ENCODE peak calls at places on chromosomes 5 and 9, in four cellular contexts. One of them, this sample, is unnamed.

GRCh38 chr5:170632985-170633234 is 129.1 kb downstream of the KCNIP1 start:
- DNase-seq in astrocyte of the cerebellum: no peak
- DNase-seq in glutamatergic neuron: peak
- DNase-seq in DND-41: peak
- DNase-seq in this sample: no peak

GRCh38 chr9:110048976-110049698 is 158.8 kb downstream of the C9orf152 start:
- DNase-seq in glutamatergic neuron: peak
- DNase-seq in astrocyte of the cerebellum: no peak
- DNase-seq in DND-41: peak
- DNase-seq in this sample: no peak

GRCh38 chr9:95515272-95516113 is 1.3 kb downstream of the PTCH1 start:
- DNase-seq in DND-41: no peak
- DNase-seq in astrocyte of the cerebellum: no peak
- DNase-seq in glutamatergic neuron: peak
- DNase-seq in this sample: no peak

GRCh38 chr9:117938086-117938485 is 233.9 kb downstream of the TLR4 start:
- DNase-seq in DND-41: no peak
- DNase-seq in astrocyte of the cerebellum: no peak
- DNase-seq in glutamatergic neuron: peak
- DNase-seq in this sample: no peak

GRCh38 chr9:131013771-131014676 is 5.0 kb downstream of the LAMC3 start:
- DNase-seq in glutamatergic neuron: no peak
- DNase-seq in DND-41: no peak
- DNase-seq in astrocyte of the cerebellum: no peak
- DNase-seq in this sample: peak

GRCh38 chr5:41413067-41413466 is 97.3 kb downstream of the PLCXD3 start:
- DNase-seq in DND-41: no peak
- DNase-seq in astrocyte of the cerebellum: no peak
- DNase-seq in glutamatergic neuron: no peak
- DNase-seq in this sample: no peak

GRCh38 chr5:32413466-32414263 is 30.9 kb downstream of the ZFR start:
- DNase-seq in DND-41: no peak
- DNase-seq in glutamatergic neuron: no peak
- DNase-seq in astrocyte of the cerebellum: no peak
- DNase-seq in this sample: no peak

GRCh38 chr9:99582768-99583167 is 238.9 kb upstream of the NR4A3 start:
- DNase-seq in glutamatergic neuron: no peak
- DNase-seq in astrocyte of the cerebellum: no peak
- DNase-seq in DND-41: no peak
- DNase-seq in this sample: no peak

GRCh38 chr5:111172504-111172903 is 51.7 kb upstream of the CAMK4 start:
- DNase-seq in astrocyte of the cerebellum: no peak
- DNase-seq in DND-41: peak
- DNase-seq in glutamatergic neuron: no peak
- DNase-seq in this sample: no peak

GRCh38 chr9:36878161-36878560 is 155.9 kb downstream of the PAX5 start:
- DNase-seq in astrocyte of the cerebellum: no peak
- DNase-seq in DND-41: no peak
- DNase-seq in glutamatergic neuron: no peak
- DNase-seq in this sample: no peak

GRCh38 chr5:1227669-1228068 is 2.5 kb downstream of the SLC6A18 start:
- DNase-seq in glutamatergic neuron: no peak
- DNase-seq in astrocyte of the cerebellum: no peak
- DNase-seq in DND-41: no peak
- DNase-seq in this sample: no peak

GRCh38 chr5:57653636-57654290 is 171.2 kb upstream of the ACTBL2 start:
- DNase-seq in DND-41: no peak
- DNase-seq in glutamatergic neuron: no peak
- DNase-seq in astrocyte of the cerebellum: no peak
- DNase-seq in this sample: no peak

GRCh38 chr9:85528142-85528541 is 213.6 kb downstream of the AGTPBP1 start:
- DNase-seq in astrocyte of the cerebellum: no peak
- DNase-seq in DND-41: no peak
- DNase-seq in glutamatergic neuron: no peak
- DNase-seq in this sample: no peak

GRCh38 chr9:95433096-95433852 is 83.5 kb downstream of the PTCH1 start:
- DNase-seq in DND-41: no peak
- DNase-seq in glutamatergic neuron: no peak
- DNase-seq in astrocyte of the cerebellum: no peak
- DNase-seq in this sample: no peak

GRCh38 chr9:8760000-8760767 is 960.6 kb upstream of the DMAC1 start:
- DNase-seq in DND-41: no peak
- DNase-seq in glutamatergic neuron: peak
- DNase-seq in astrocyte of the cerebellum: no peak
- DNase-seq in this sample: no peak

GRCh38 chr9:72557549-72557948 is 36.1 kb downstream of the TMC1 start:
- DNase-seq in glutamatergic neuron: no peak
- DNase-seq in astrocyte of the cerebellum: no peak
- DNase-seq in DND-41: no peak
- DNase-seq in this sample: peak

GRCh38 chr5:120923026-120923425 is 458.9 kb downstream of the PRR16 start:
- DNase-seq in glutamatergic neuron: no peak
- DNase-seq in DND-41: no peak
- DNase-seq in astrocyte of the cerebellum: no peak
- DNase-seq in this sample: no peak

GRCh38 chr5:170880084-170880483 is 18.3 kb downstream of the RANBP17 start:
- DNase-seq in DND-41: no peak
- DNase-seq in glutamatergic neuron: no peak
- DNase-seq in astrocyte of the cerebellum: no peak
- DNase-seq in this sample: no peak

GRCh38 chr5:151150484-151151262 is 6.9 kb downstream of the ANXA6 start:
- DNase-seq in DND-41: peak
- DNase-seq in astrocyte of the cerebellum: peak
- DNase-seq in glutamatergic neuron: no peak
- DNase-seq in this sample: peak

GRCh38 chr5:79237735-79238560 is 2.0 kb downstream of the JMY start:
- DNase-seq in glutamatergic neuron: no peak
- DNase-seq in astrocyte of the cerebellum: no peak
- DNase-seq in DND-41: no peak
- DNase-seq in this sample: no peak

GRCh38 chr9:112784020-112784788 is 33.6 kb downstream of the SNX30 start:
- DNase-seq in glutamatergic neuron: no peak
- DNase-seq in astrocyte of the cerebellum: no peak
- DNase-seq in DND-41: no peak
- DNase-seq in this sample: no peak

GRCh38 chr5:88388476-88389170 is 120.0 kb upstream of the TMEM161B start:
- DNase-seq in astrocyte of the cerebellum: no peak
- DNase-seq in DND-41: no peak
- DNase-seq in glutamatergic neuron: peak
- DNase-seq in this sample: no peak

GRCh38 chr9:76571288-76572204 is 112.6 kb downstream of the GCNT1 start:
- DNase-seq in glutamatergic neuron: no peak
- DNase-seq in DND-41: no peak
- DNase-seq in astrocyte of the cerebellum: no peak
- DNase-seq in this sample: no peak

GRCh38 chr9:121278535-121279169 is 10.7 kb downstream of the GSN start:
- DNase-seq in glutamatergic neuron: no peak
- DNase-seq in DND-41: peak
- DNase-seq in astrocyte of the cerebellum: peak
- DNase-seq in this sample: peak

GRCh38 chr9:123435471-123435870 is 79.5 kb downstream of the CRB2 start:
- DNase-seq in glutamatergic neuron: no peak
- DNase-seq in astrocyte of the cerebellum: no peak
- DNase-seq in DND-41: no peak
- DNase-seq in this sample: no peak

GRCh38 chr9:123437201-123437600 is 81.2 kb downstream of the CRB2 start:
- DNase-seq in glutamatergic neuron: no peak
- DNase-seq in DND-41: no peak
- DNase-seq in astrocyte of the cerebellum: no peak
- DNase-seq in this sample: no peak

GRCh38 chr9:123432331-123433236 is 76.6 kb downstream of the CRB2 start:
- DNase-seq in DND-41: no peak
- DNase-seq in glutamatergic neuron: no peak
- DNase-seq in astrocyte of the cerebellum: no peak
- DNase-seq in this sample: no peak

GRCh38 chr9:123431581-123431980 is 75.6 kb downstream of the CRB2 start:
- DNase-seq in glutamatergic neuron: no peak
- DNase-seq in DND-41: no peak
- DNase-seq in astrocyte of the cerebellum: no peak
- DNase-seq in this sample: no peak

GRCh38 chr9:123434619-123435240 is 78.7 kb downstream of the CRB2 start:
- DNase-seq in astrocyte of the cerebellum: no peak
- DNase-seq in DND-41: no peak
- DNase-seq in glutamatergic neuron: peak
- DNase-seq in this sample: no peak
- TF ChIP-seq CTCF in astrocyte of the cerebellum: peak
- TF ChIP-seq CTCF in DND-41: no peak
- TF ChIP-seq CTCF in glutamatergic neuron: peak
- TF ChIP-seq CTCF in this sample: no peak

DNA sequence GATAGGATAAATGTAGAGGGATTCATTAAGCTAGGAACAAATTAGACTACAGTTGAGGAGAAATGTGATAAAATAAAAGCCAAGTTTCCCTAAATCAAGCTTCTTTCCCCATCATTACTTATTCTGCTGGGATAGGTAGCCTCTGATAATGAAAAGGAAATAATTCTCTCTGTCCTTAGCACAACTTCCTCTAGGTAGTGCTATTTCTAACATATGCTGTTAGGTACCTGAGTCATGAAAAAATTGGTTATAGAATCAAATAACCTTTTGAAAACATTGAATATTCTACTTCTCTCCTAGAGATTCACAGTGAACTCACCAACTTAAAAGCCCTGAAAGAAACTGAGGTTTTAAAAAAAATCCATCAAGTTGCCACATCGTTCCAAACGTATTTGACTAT is 1793.1 kb downstream of the EFNA5 start:
- DNase-seq in astrocyte of the cerebellum: no peak
- DNase-seq in DND-41: no peak
- DNase-seq in glutamatergic neuron: no peak
- DNase-seq in this sample: no peak
- TF ChIP-seq CTCF in astrocyte of the cerebellum: no peak
- TF ChIP-seq CTCF in DND-41: no peak
- TF ChIP-seq CTCF in glutamatergic neuron: no peak
- TF ChIP-seq CTCF in this sample: no peak

GRCh38 chr9:136807281-136808074 is at the start of gene RABL6:
- DNase-seq in glutamatergic neuron: peak
- DNase-seq in DND-41: peak
- DNase-seq in astrocyte of the cerebellum: no peak
- DNase-seq in this sample: peak

GRCh38 chr9:136808781-136809158 is 1.0 kb downstream of the RABL6 start:
- DNase-seq in astrocyte of the cerebellum: no peak
- DNase-seq in glutamatergic neuron: no peak
- DNase-seq in DND-41: no peak
- DNase-seq in this sample: no peak

GRCh38 chr9:136806631-136807201 is 1.0 kb upstream of the RABL6 start:
- DNase-seq in astrocyte of the cerebellum: no peak
- DNase-seq in glutamatergic neuron: no peak
- DNase-seq in DND-41: no peak
- DNase-seq in this sample: no peak

GRCh38 chr9:136806067-136806466 is 1.7 kb upstream of the RABL6 start:
- DNase-seq in DND-41: no peak
- DNase-seq in astrocyte of the cerebellum: no peak
- DNase-seq in glutamatergic neuron: no peak
- DNase-seq in this sample: no peak

DNA sequence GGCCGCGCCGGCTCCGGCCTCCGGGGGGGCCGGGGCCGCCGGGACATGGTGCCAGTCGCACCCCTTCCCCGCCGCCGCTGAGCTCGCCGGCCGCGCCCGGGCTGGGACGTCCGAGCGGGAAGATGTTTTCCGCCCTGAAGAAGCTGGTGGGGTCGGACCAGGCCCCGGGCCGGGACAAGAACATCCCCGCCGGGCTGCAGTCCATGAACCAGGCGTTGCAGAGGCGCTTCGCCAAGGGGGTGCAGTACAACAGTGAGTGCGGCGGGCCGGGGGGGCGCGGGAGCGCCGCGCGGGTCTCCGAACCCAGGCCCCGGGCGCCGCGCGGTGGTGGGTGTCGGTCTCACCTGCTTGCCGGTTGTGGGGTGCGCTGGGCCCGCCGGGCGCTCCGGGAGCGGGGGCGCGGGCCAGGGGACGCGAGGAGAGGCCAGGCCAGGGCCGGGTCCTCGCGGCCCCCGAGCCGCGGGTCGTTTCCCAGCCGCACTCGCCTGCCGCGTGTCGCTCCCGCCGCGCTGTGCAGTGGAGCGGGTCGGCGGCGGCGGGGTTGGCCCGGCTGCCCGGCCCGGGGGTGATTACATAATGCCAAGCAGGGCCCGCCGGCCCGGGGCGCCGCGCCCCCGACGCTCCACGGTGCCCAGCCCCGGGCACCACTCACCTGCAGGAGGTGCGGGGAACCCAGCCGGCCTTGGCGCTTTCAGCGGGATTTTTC is 480 bp downstream of the RABL6 start:
- DNase-seq in glutamatergic neuron: no peak
- DNase-seq in astrocyte of the cerebellum: no peak
- DNase-seq in DND-41: peak
- DNase-seq in this sample: no peak
- TF ChIP-seq CTCF in glutamatergic neuron: no peak
- TF ChIP-seq CTCF in astrocyte of the cerebellum: no peak
- TF ChIP-seq CTCF in DND-41: peak
- TF ChIP-seq CTCF in this sample: no peak

GRCh38 chr5:83724001-83724400 is 3.3 kb upstream of the HAPLN1 start:
- DNase-seq in glutamatergic neuron: no peak
- DNase-seq in DND-41: no peak
- DNase-seq in astrocyte of the cerebellum: no peak
- DNase-seq in this sample: no peak

GRCh38 chr5:83718936-83719495 is 1.6 kb downstream of the HAPLN1 start:
- DNase-seq in glutamatergic neuron: no peak
- DNase-seq in DND-41: no peak
- DNase-seq in astrocyte of the cerebellum: no peak
- DNase-seq in this sample: no peak

GRCh38 chr5:83720805-83721431 is at the start of gene HAPLN1:
- DNase-seq in DND-41: no peak
- DNase-seq in astrocyte of the cerebellum: peak
- DNase-seq in glutamatergic neuron: no peak
- DNase-seq in this sample: no peak

GRCh38 chr5:83724915-83725314 is 4.3 kb upstream of the HAPLN1 start:
- DNase-seq in DND-41: no peak
- DNase-seq in astrocyte of the cerebellum: no peak
- DNase-seq in glutamatergic neuron: no peak
- DNase-seq in this sample: no peak

DNA sequence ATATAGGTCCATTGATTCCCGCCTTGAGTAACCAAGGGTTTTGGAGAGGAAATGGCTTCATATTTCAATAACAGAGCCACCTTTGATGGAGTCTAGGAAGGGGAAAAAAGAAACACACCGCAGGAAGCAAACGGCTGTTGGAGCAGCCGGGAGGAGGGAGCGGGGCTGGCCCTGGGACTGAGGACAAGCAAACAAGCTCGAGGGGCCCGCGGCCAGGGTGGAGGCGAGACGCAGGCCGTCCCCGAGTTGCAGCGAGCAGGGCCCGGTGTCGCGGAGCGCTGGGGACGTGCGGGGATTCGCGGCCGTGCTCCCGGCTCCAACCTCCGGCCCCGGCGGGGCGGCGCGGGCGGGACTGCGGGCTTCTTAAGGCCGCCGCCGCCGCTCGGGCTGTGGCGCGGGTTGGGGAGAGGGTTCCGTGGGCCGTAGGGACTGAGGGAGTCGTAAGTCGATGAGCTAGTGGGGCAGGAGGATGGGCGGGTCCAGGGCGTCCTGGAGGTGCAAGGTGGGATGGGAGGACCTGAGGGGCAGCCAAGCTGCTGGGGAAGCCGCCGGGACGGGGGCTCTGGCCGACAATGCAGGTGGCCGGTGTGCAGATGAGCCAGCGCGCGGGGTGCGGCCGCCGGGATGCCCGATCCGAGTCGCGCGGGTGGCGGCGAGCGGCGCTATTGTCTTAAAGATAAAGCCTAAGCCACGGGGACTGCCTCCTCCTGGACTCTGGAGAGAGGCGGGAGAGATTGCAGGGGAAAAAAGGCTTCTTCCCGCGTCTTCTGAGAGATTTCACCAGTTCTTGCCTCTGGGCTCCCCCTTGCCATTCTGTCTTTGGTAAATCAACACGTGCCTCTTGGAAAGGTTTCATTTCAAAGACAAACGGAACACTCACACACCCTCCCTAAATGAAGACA is 1.5 kb upstream of the HAPLN1 start:
- DNase-seq in glutamatergic neuron: peak
- DNase-seq in DND-41: no peak
- DNase-seq in astrocyte of the cerebellum: peak
- DNase-seq in this sample: no peak
- TF ChIP-seq CTCF in glutamatergic neuron: no peak
- TF ChIP-seq CTCF in DND-41: no peak
- TF ChIP-seq CTCF in astrocyte of the cerebellum: peak
- TF ChIP-seq CTCF in this sample: no peak